ENCODE peak calls at places on chromosomes 6 and 20, in five cellular contexts. One of them, this sample, is unnamed.

GRCh38 chr6:11412011-11412424 is 125.5 kb upstream of the TMEM170B start:
- DNase-seq in lower lobe of right lung: no peak
- DNase-seq in transverse colon: no peak
- DNase-seq in hepatocyte: no peak
- DNase-seq in heart left ventricle: no peak
- DNase-seq in this sample: no peak

GRCh38 chr6:166056637-166057036 is 111.0 kb downstream of the TBXT start:
- DNase-seq in lower lobe of right lung: no peak
- DNase-seq in hepatocyte: no peak
- DNase-seq in transverse colon: no peak
- DNase-seq in heart left ventricle: peak; percentile 77
- DNase-seq in this sample: no peak

GRCh38 chr6:139376604-139377218 is 2.3 kb upstream of the CITED2 start:
- DNase-seq in heart left ventricle: no peak
- DNase-seq in transverse colon: peak; percentile 61
- DNase-seq in hepatocyte: peak; percentile 70
- DNase-seq in lower lobe of right lung: no peak
- DNase-seq in this sample: peak; percentile 80

GRCh38 chr6:26016326-26017275 is 54.0 kb downstream of the TRIM38 start:
- DNase-seq in lower lobe of right lung: no peak
- DNase-seq in transverse colon: no peak
- DNase-seq in heart left ventricle: peak; percentile 71
- DNase-seq in hepatocyte: no peak
- DNase-seq in this sample: no peak

GRCh38 chr6:135537782-135538301 is 40.3 kb upstream of the AHI1 start:
- DNase-seq in transverse colon: no peak
- DNase-seq in lower lobe of right lung: no peak
- DNase-seq in hepatocyte: no peak
- DNase-seq in heart left ventricle: no peak
- DNase-seq in this sample: no peak

GRCh38 chr20:6402026-6402425 is 279.2 kb upstream of the FERMT1 start:
- DNase-seq in hepatocyte: no peak
- DNase-seq in heart left ventricle: no peak
- DNase-seq in transverse colon: no peak
- DNase-seq in lower lobe of right lung: no peak
- DNase-seq in this sample: no peak

GRCh38 chr20:35510946-35511735 is 18.3 kb downstream of the C20orf173 start:
- DNase-seq in hepatocyte: no peak
- DNase-seq in heart left ventricle: no peak
- DNase-seq in lower lobe of right lung: no peak
- DNase-seq in transverse colon: no peak
- DNase-seq in this sample: no peak

GRCh38 chr20:47055699-47056369 is 161.2 kb downstream of the EYA2 start:
- DNase-seq in heart left ventricle: no peak
- DNase-seq in transverse colon: peak; percentile 18
- DNase-seq in lower lobe of right lung: no peak
- DNase-seq in hepatocyte: peak; percentile 14
- DNase-seq in this sample: no peak

GRCh38 chr6:113011803-113012202 is 664.7 kb downstream of the RFPL4B start:
- DNase-seq in transverse colon: no peak
- DNase-seq in heart left ventricle: no peak
- DNase-seq in hepatocyte: no peak
- DNase-seq in lower lobe of right lung: no peak
- DNase-seq in this sample: no peak

GRCh38 chr6:72987305-72987704 is 238.0 kb downstream of the KHDC1L start:
- DNase-seq in heart left ventricle: no peak
- DNase-seq in lower lobe of right lung: no peak
- DNase-seq in transverse colon: no peak
- DNase-seq in hepatocyte: no peak
- DNase-seq in this sample: no peak

GRCh38 chr6:79813854-79814477 is 133.4 kb downstream of the ELOVL4 start:
- DNase-seq in lower lobe of right lung: peak; percentile 63
- DNase-seq in transverse colon: peak; percentile 62
- DNase-seq in hepatocyte: peak; percentile 83
- DNase-seq in heart left ventricle: peak; percentile 56
- DNase-seq in this sample: peak; percentile 78

GRCh38 chr20:3119044-3119443 is 34.5 kb upstream of the AVP start:
- DNase-seq in lower lobe of right lung: no peak
- DNase-seq in heart left ventricle: no peak
- DNase-seq in hepatocyte: no peak
- DNase-seq in transverse colon: no peak
- DNase-seq in this sample: no peak

GRCh38 chr6:124857746-124858145 is 104.5 kb upstream of the RNF217 start:
- DNase-seq in hepatocyte: no peak
- DNase-seq in transverse colon: no peak
- DNase-seq in lower lobe of right lung: no peak
- DNase-seq in heart left ventricle: no peak
- DNase-seq in this sample: no peak

GRCh38 chr20:37515876-37516275 is 5.2 kb upstream of the NNAT start:
- DNase-seq in lower lobe of right lung: no peak
- DNase-seq in transverse colon: no peak
- DNase-seq in hepatocyte: no peak
- DNase-seq in heart left ventricle: no peak
- DNase-seq in this sample: no peak

GRCh38 chr6:4970739-4971395 is 33.0 kb downstream of the RPP40 start:
- DNase-seq in transverse colon: no peak
- DNase-seq in heart left ventricle: no peak
- DNase-seq in lower lobe of right lung: no peak
- DNase-seq in hepatocyte: no peak
- DNase-seq in this sample: no peak

GRCh38 chr6:39188577-39188976 is 40.7 kb downstream of the KCNK5 start:
- DNase-seq in lower lobe of right lung: no peak
- DNase-seq in heart left ventricle: no peak
- DNase-seq in hepatocyte: no peak
- DNase-seq in transverse colon: peak; percentile 67
- DNase-seq in this sample: no peak

GRCh38 chr6:27867051-27867940 is 44.9 kb downstream of the OR2B2 start:
- DNase-seq in heart left ventricle: peak; percentile 85
- DNase-seq in hepatocyte: peak; percentile 83
- DNase-seq in transverse colon: peak; percentile 84
- DNase-seq in lower lobe of right lung: peak; percentile 82
- DNase-seq in this sample: peak; percentile 88

GRCh38 chr20:57383447-57384347 is 7.5 kb upstream of the RBM38 start:
- DNase-seq in heart left ventricle: no peak
- DNase-seq in lower lobe of right lung: no peak
- DNase-seq in hepatocyte: peak; percentile 32
- DNase-seq in transverse colon: peak; percentile 77
- DNase-seq in this sample: peak; percentile 66

GRCh38 chr20:46990811-46991567 is 96.3 kb downstream of the EYA2 start:
- DNase-seq in transverse colon: no peak
- DNase-seq in hepatocyte: no peak
- DNase-seq in heart left ventricle: no peak
- DNase-seq in lower lobe of right lung: no peak
- DNase-seq in this sample: no peak

GRCh38 chr6:158631678-158632537 is 12.6 kb downstream of the DYNLT1 start:
- DNase-seq in lower lobe of right lung: no peak
- DNase-seq in hepatocyte: peak; percentile 68
- DNase-seq in heart left ventricle: peak; percentile 86
- DNase-seq in transverse colon: peak; percentile 80
- DNase-seq in this sample: no peak

GRCh38 chr6:93376026-93376540 is 43.3 kb downstream of the EPHA7 start:
- DNase-seq in transverse colon: no peak
- DNase-seq in hepatocyte: no peak
- DNase-seq in lower lobe of right lung: no peak
- DNase-seq in heart left ventricle: no peak
- DNase-seq in this sample: no peak

GRCh38 chr6:30705620-30706019 is 11.5 kb downstream of the MDC1 start:
- DNase-seq in transverse colon: no peak
- DNase-seq in heart left ventricle: no peak
- DNase-seq in hepatocyte: no peak
- DNase-seq in lower lobe of right lung: peak; percentile 8
- DNase-seq in this sample: no peak

GRCh38 chr6:73604461-73604860 is 49.3 kb downstream of the SLC17A5 start:
- DNase-seq in hepatocyte: no peak
- DNase-seq in heart left ventricle: no peak
- DNase-seq in transverse colon: no peak
- DNase-seq in lower lobe of right lung: no peak
- DNase-seq in this sample: no peak

GRCh38 chr6:17396256-17396655 is 2.9 kb downstream of the CAP2 start:
- DNase-seq in heart left ventricle: no peak
- DNase-seq in lower lobe of right lung: no peak
- DNase-seq in hepatocyte: no peak
- DNase-seq in transverse colon: no peak
- DNase-seq in this sample: no peak

GRCh38 chr6:46491201-46491788 is at the start of gene RCAN2:
- DNase-seq in heart left ventricle: peak; percentile 86
- DNase-seq in hepatocyte: peak; percentile 80
- DNase-seq in lower lobe of right lung: peak; percentile 69
- DNase-seq in transverse colon: peak; percentile 60
- DNase-seq in this sample: peak; percentile 51

GRCh38 chr20:8435251-8436035 is 303.4 kb downstream of the PLCB1 start:
- DNase-seq in heart left ventricle: no peak
- DNase-seq in hepatocyte: no peak
- DNase-seq in transverse colon: no peak
- DNase-seq in lower lobe of right lung: no peak
- DNase-seq in this sample: no peak

GRCh38 chr6:141118991-141119390 is 1013.7 kb upstream of the GJE1 start:
- DNase-seq in lower lobe of right lung: no peak
- DNase-seq in hepatocyte: no peak
- DNase-seq in heart left ventricle: no peak
- DNase-seq in transverse colon: no peak
- DNase-seq in this sample: no peak

GRCh38 chr20:36582322-36582721 is 8.9 kb downstream of the TGIF2 start:
- DNase-seq in heart left ventricle: no peak
- DNase-seq in transverse colon: no peak
- DNase-seq in hepatocyte: no peak
- DNase-seq in lower lobe of right lung: no peak
- DNase-seq in this sample: no peak

GRCh38 chr20:57176842-57177241 is 89.6 kb downstream of the BMP7 start:
- DNase-seq in lower lobe of right lung: no peak
- DNase-seq in heart left ventricle: no peak
- DNase-seq in transverse colon: no peak
- DNase-seq in hepatocyte: no peak
- DNase-seq in this sample: no peak

GRCh38 chr6:96304997-96305396 is 216.6 kb upstream of the UFL1 start:
- DNase-seq in transverse colon: no peak
- DNase-seq in heart left ventricle: no peak
- DNase-seq in hepatocyte: no peak
- DNase-seq in lower lobe of right lung: no peak
- DNase-seq in this sample: no peak

GRCh38 chr6:23692184-23692583 is 433.8 kb upstream of the NRSN1 start:
- DNase-seq in hepatocyte: no peak
- DNase-seq in lower lobe of right lung: no peak
- DNase-seq in heart left ventricle: no peak
- DNase-seq in transverse colon: no peak
- DNase-seq in this sample: no peak

GRCh38 chr20:24804481-24805206 is 144.4 kb upstream of the CST7 start:
- DNase-seq in transverse colon: no peak
- DNase-seq in heart left ventricle: no peak
- DNase-seq in hepatocyte: no peak
- DNase-seq in lower lobe of right lung: peak; percentile 6
- DNase-seq in this sample: no peak

GRCh38 chr20:63580796-63581461 is 6.9 kb upstream of the HELZ2 start:
- DNase-seq in transverse colon: peak; percentile 50
- DNase-seq in hepatocyte: peak; percentile 58
- DNase-seq in lower lobe of right lung: no peak
- DNase-seq in heart left ventricle: no peak
- DNase-seq in this sample: peak; percentile 86
- TF ChIP-seq CTCF in transverse colon: peak; percentile 13
- TF ChIP-seq CTCF in hepatocyte: peak; percentile 42
- TF ChIP-seq CTCF in lower lobe of right lung: peak; percentile 21
- TF ChIP-seq CTCF in heart left ventricle: peak; percentile 31
- TF ChIP-seq CTCF in this sample: peak; percentile 78

DNA sequence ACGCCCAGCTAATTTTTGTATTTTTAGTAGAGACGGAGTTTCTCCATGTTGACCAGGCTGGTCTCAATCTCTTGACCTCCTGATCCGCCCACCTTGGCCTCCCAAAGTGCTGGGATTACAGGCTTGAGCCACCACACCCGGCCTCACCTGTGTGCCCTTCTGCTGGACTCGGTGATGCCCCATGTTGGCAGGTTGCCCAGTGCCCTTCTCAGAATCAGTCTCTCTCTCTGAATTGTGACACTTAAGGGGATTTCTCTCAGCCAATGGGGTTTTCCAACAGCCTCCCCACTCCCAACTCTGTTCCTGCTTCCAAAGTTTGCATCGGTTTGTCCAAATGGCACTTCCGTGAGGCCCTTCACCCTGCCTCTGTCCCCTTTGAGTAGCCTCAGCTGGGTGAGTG is 3.1 kb upstream of the MRPS10 start:
- DNase-seq in hepatocyte: no peak
- DNase-seq in transverse colon: no peak
- DNase-seq in heart left ventricle: no peak
- DNase-seq in lower lobe of right lung: no peak
- DNase-seq in this sample: no peak
- H3K4me1 ChIP-seq in hepatocyte: peaks cover 4% of the 10 kb centered on the region
- H3K4me1 ChIP-seq in transverse colon: peaks cover 5% of the 10 kb centered on the region
- H3K4me1 ChIP-seq in heart left ventricle: peaks cover 6% of the 10 kb centered on the region
- H3K4me1 ChIP-seq in lower lobe of right lung: peaks cover 13% of the 10 kb centered on the region
- H3K4me1 ChIP-seq in this sample: peaks cover 21% of the 10 kb centered on the region

GRCh38 chr6:22682979-22683378 is 113.6 kb downstream of the HDGFL1 start:
- DNase-seq in hepatocyte: no peak
- DNase-seq in heart left ventricle: no peak
- DNase-seq in lower lobe of right lung: no peak
- DNase-seq in transverse colon: no peak
- DNase-seq in this sample: no peak
- H3K9me3 ChIP-seq in hepatocyte: no peaks in the 10 kb centered on the region
- H3K9me3 ChIP-seq in heart left ventricle: no peaks in the 10 kb centered on the region
- H3K9me3 ChIP-seq in lower lobe of right lung: no peaks in the 10 kb centered on the region
- H3K9me3 ChIP-seq in transverse colon: no peaks in the 10 kb centered on the region
- H3K9me3 ChIP-seq in this sample: no peaks in the 10 kb centered on the region

GRCh38 chr20:21640556-21640955 is 64.9 kb upstream of the PAX1 start:
- DNase-seq in transverse colon: no peak
- DNase-seq in hepatocyte: peak; percentile 52
- DNase-seq in heart left ventricle: no peak
- DNase-seq in lower lobe of right lung: no peak
- DNase-seq in this sample: peak; percentile 62
- TF ChIP-seq CTCF in transverse colon: no peak
- TF ChIP-seq CTCF in hepatocyte: peak; percentile 39
- TF ChIP-seq CTCF in heart left ventricle: no peak
- TF ChIP-seq CTCF in lower lobe of right lung: no peak
- TF ChIP-seq CTCF in this sample: peak; percentile 83

GRCh38 chr6:43702522-43703440 is 15.2 kb upstream of the MRPS18A start:
- DNase-seq in heart left ventricle: peak; percentile 93
- DNase-seq in hepatocyte: peak; percentile 94
- DNase-seq in lower lobe of right lung: peak; percentile 91
- DNase-seq in transverse colon: peak; percentile 93
- DNase-seq in this sample: peak; percentile 80
- H3K4me1 ChIP-seq in heart left ventricle: peaks cover 47% of the 10 kb centered on the region
- H3K4me1 ChIP-seq in hepatocyte: peaks cover 74% of the 10 kb centered on the region
- H3K4me1 ChIP-seq in lower lobe of right lung: peaks cover 72% of the 10 kb centered on the region
- H3K4me1 ChIP-seq in transverse colon: peaks cover 27% of the 10 kb centered on the region
- H3K4me1 ChIP-seq in this sample: peaks cover 30% of the 10 kb centered on the region

This sample was measured in Caco-2.